ENCODE peak calls at places on chromosomes 12 and 14, in six cellular contexts. One of them, this sample, is unnamed.

GRCh38 chr14:100222219-100223093 is 16.5 kb upstream of the YY1 start:
- DNase-seq in CD8-positive, alpha-beta memory T cell: no peak
- DNase-seq in foreskin fibroblast: no peak
- DNase-seq in H7: no peak
- DNase-seq in naive thymus-derived CD4-positive, alpha-beta T cell: no peak
- DNase-seq in OCI-LY7: no peak
- DNase-seq in this sample: no peak

GRCh38 chr12:66149702-66150398 is 19.3 kb upstream of the LLPH start:
- DNase-seq in CD8-positive, alpha-beta memory T cell: no peak
- DNase-seq in foreskin fibroblast: no peak
- DNase-seq in H7: no peak
- DNase-seq in naive thymus-derived CD4-positive, alpha-beta T cell: no peak
- DNase-seq in OCI-LY7: no peak
- DNase-seq in this sample: no peak

GRCh38 chr12:62516932-62517331 is 50.3 kb downstream of the MON2 start:
- DNase-seq in CD8-positive, alpha-beta memory T cell: no peak
- DNase-seq in foreskin fibroblast: no peak
- DNase-seq in H7: no peak
- DNase-seq in naive thymus-derived CD4-positive, alpha-beta T cell: no peak
- DNase-seq in OCI-LY7: no peak
- DNase-seq in this sample: no peak

GRCh38 chr14:43539210-43539609 is 967.9 kb downstream of the FSCB start:
- DNase-seq in CD8-positive, alpha-beta memory T cell: no peak
- DNase-seq in foreskin fibroblast: peak
- DNase-seq in H7: peak
- DNase-seq in naive thymus-derived CD4-positive, alpha-beta T cell: no peak
- DNase-seq in OCI-LY7: no peak
- DNase-seq in this sample: no peak

GRCh38 chr12:119208626-119209061 is 29.9 kb downstream of the HSPB8 start:
- DNase-seq in CD8-positive, alpha-beta memory T cell: no peak
- DNase-seq in foreskin fibroblast: no peak
- DNase-seq in H7: no peak
- DNase-seq in naive thymus-derived CD4-positive, alpha-beta T cell: no peak
- DNase-seq in OCI-LY7: no peak
- DNase-seq in this sample: no peak

GRCh38 chr12:122850695-122851350 is 15.6 kb downstream of the HIP1R start:
- DNase-seq in CD8-positive, alpha-beta memory T cell: no peak
- DNase-seq in foreskin fibroblast: peak
- DNase-seq in H7: peak
- DNase-seq in naive thymus-derived CD4-positive, alpha-beta T cell: no peak
- DNase-seq in OCI-LY7: no peak
- DNase-seq in this sample: no peak

GRCh38 chr12:130686511-130686981 is 29.6 kb downstream of the RIMBP2 start:
- DNase-seq in CD8-positive, alpha-beta memory T cell: no peak
- DNase-seq in foreskin fibroblast: no peak
- DNase-seq in H7: peak
- DNase-seq in naive thymus-derived CD4-positive, alpha-beta T cell: no peak
- DNase-seq in OCI-LY7: no peak
- DNase-seq in this sample: no peak

GRCh38 chr12:132147423-132148367 is 3.4 kb downstream of the NOC4L start:
- DNase-seq in CD8-positive, alpha-beta memory T cell: no peak
- DNase-seq in foreskin fibroblast: no peak
- DNase-seq in H7: no peak
- DNase-seq in naive thymus-derived CD4-positive, alpha-beta T cell: no peak
- DNase-seq in OCI-LY7: no peak
- DNase-seq in this sample: no peak

GRCh38 chr12:34600592-34601462 is 578.5 kb downstream of the ALG10 start:
- DNase-seq in CD8-positive, alpha-beta memory T cell: no peak
- DNase-seq in foreskin fibroblast: no peak
- DNase-seq in H7: peak
- DNase-seq in naive thymus-derived CD4-positive, alpha-beta T cell: no peak
- DNase-seq in OCI-LY7: no peak
- DNase-seq in this sample: no peak

GRCh38 chr12:52029686-52030085 is 21.6 kb upstream of the NR4A1 start:
- DNase-seq in CD8-positive, alpha-beta memory T cell: no peak
- DNase-seq in foreskin fibroblast: peak
- DNase-seq in H7: peak
- DNase-seq in naive thymus-derived CD4-positive, alpha-beta T cell: no peak
- DNase-seq in OCI-LY7: no peak
- DNase-seq in this sample: no peak

GRCh38 chr14:52338282-52338681 is 24.2 kb downstream of the PTGER2 start:
- DNase-seq in CD8-positive, alpha-beta memory T cell: no peak
- DNase-seq in foreskin fibroblast: peak
- DNase-seq in H7: no peak
- DNase-seq in naive thymus-derived CD4-positive, alpha-beta T cell: no peak
- DNase-seq in OCI-LY7: no peak
- DNase-seq in this sample: no peak

GRCh38 chr14:32611752-32612151 is 282.7 kb downstream of the AKAP6 start:
- DNase-seq in CD8-positive, alpha-beta memory T cell: no peak
- DNase-seq in foreskin fibroblast: peak
- DNase-seq in H7: no peak
- DNase-seq in naive thymus-derived CD4-positive, alpha-beta T cell: no peak
- DNase-seq in OCI-LY7: no peak
- DNase-seq in this sample: no peak

GRCh38 chr12:98595152-98595988 is 1.9 kb downstream of the SLC25A3 start:
- DNase-seq in CD8-positive, alpha-beta memory T cell: peak
- DNase-seq in foreskin fibroblast: peak
- DNase-seq in H7: no peak
- DNase-seq in naive thymus-derived CD4-positive, alpha-beta T cell: peak
- DNase-seq in OCI-LY7: no peak
- DNase-seq in this sample: peak

GRCh38 chr12:39393890-39394289 is 49.0 kb downstream of the KIF21A start:
- DNase-seq in CD8-positive, alpha-beta memory T cell: no peak
- DNase-seq in foreskin fibroblast: no peak
- DNase-seq in H7: peak
- DNase-seq in naive thymus-derived CD4-positive, alpha-beta T cell: no peak
- DNase-seq in OCI-LY7: no peak
- DNase-seq in this sample: no peak

GRCh38 chr12:10339441-10339840 is 31.8 kb downstream of the KLRD1 start:
- DNase-seq in CD8-positive, alpha-beta memory T cell: no peak
- DNase-seq in foreskin fibroblast: peak
- DNase-seq in H7: no peak
- DNase-seq in naive thymus-derived CD4-positive, alpha-beta T cell: no peak
- DNase-seq in OCI-LY7: no peak
- DNase-seq in this sample: no peak

GRCh38 chr12:63889236-63889635 is 44.7 kb downstream of the SRGAP1 start:
- DNase-seq in CD8-positive, alpha-beta memory T cell: no peak
- DNase-seq in foreskin fibroblast: peak
- DNase-seq in H7: no peak
- DNase-seq in naive thymus-derived CD4-positive, alpha-beta T cell: no peak
- DNase-seq in OCI-LY7: no peak
- DNase-seq in this sample: no peak

GRCh38 chr12:54191126-54191525 is 2.3 kb upstream of the SMUG1 start:
- DNase-seq in CD8-positive, alpha-beta memory T cell: peak
- DNase-seq in foreskin fibroblast: no peak
- DNase-seq in H7: no peak
- DNase-seq in naive thymus-derived CD4-positive, alpha-beta T cell: no peak
- DNase-seq in OCI-LY7: no peak
- DNase-seq in this sample: no peak

GRCh38 chr12:124031058-124031457 is 58.0 kb downstream of the ZNF664 start:
- DNase-seq in CD8-positive, alpha-beta memory T cell: no peak
- DNase-seq in foreskin fibroblast: no peak
- DNase-seq in H7: no peak
- DNase-seq in naive thymus-derived CD4-positive, alpha-beta T cell: no peak
- DNase-seq in OCI-LY7: no peak
- DNase-seq in this sample: no peak
- H3K4me3 ChIP-seq in CD8-positive, alpha-beta memory T cell: no peak
- H3K4me3 ChIP-seq in foreskin fibroblast: no peak
- H3K4me3 ChIP-seq in H7: no peak
- H3K4me3 ChIP-seq in naive thymus-derived CD4-positive, alpha-beta T cell: no peak
- H3K4me3 ChIP-seq in OCI-LY7: no peak
- H3K4me3 ChIP-seq in this sample: no peak

DNA sequence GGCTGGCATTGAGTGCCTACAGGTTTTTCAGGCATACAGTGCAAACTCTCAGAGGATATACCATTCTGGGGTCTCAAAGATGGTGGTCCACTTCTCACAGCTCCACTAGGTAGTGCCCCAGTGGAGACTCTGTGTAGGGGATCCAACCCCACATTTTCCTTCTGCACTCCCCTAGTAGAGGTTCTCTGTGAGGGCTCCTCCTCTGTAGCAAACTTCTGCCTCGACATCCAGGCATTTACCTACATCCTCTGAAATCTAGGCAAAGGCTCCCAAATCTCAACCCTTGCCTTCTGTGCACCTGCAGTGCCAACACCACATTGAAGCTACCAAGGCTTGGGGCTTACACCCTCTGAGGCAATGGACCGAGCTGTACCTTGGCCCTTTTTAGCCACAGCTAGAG is 179.2 kb downstream of the CCDC91 start:
- DNase-seq in CD8-positive, alpha-beta memory T cell: no peak
- DNase-seq in foreskin fibroblast: no peak
- DNase-seq in H7: no peak
- DNase-seq in naive thymus-derived CD4-positive, alpha-beta T cell: no peak
- DNase-seq in OCI-LY7: peak
- DNase-seq in this sample: no peak
- H3K4me3 ChIP-seq in CD8-positive, alpha-beta memory T cell: no peak
- H3K4me3 ChIP-seq in foreskin fibroblast: no peak
- H3K4me3 ChIP-seq in H7: no peak
- H3K4me3 ChIP-seq in naive thymus-derived CD4-positive, alpha-beta T cell: no peak
- H3K4me3 ChIP-seq in OCI-LY7: no peak
- H3K4me3 ChIP-seq in this sample: no peak

GRCh38 chr14:105914738-105915385 is 388.5 kb downstream of the TMEM121 start:
- DNase-seq in CD8-positive, alpha-beta memory T cell: no peak
- DNase-seq in foreskin fibroblast: no peak
- DNase-seq in H7: no peak
- DNase-seq in naive thymus-derived CD4-positive, alpha-beta T cell: no peak
- DNase-seq in OCI-LY7: no peak
- DNase-seq in this sample: no peak

GRCh38 chr14:105913861-105914260 is 387.5 kb downstream of the TMEM121 start:
- DNase-seq in CD8-positive, alpha-beta memory T cell: no peak
- DNase-seq in foreskin fibroblast: no peak
- DNase-seq in H7: no peak
- DNase-seq in naive thymus-derived CD4-positive, alpha-beta T cell: no peak
- DNase-seq in OCI-LY7: no peak
- DNase-seq in this sample: no peak

GRCh38 chr14:105917933-105918436 is 391.6 kb downstream of the TMEM121 start:
- DNase-seq in CD8-positive, alpha-beta memory T cell: no peak
- DNase-seq in foreskin fibroblast: no peak
- DNase-seq in H7: no peak
- DNase-seq in naive thymus-derived CD4-positive, alpha-beta T cell: no peak
- DNase-seq in OCI-LY7: no peak
- DNase-seq in this sample: no peak

GRCh38 chr14:105919458-105920150 is 393.2 kb downstream of the TMEM121 start:
- DNase-seq in CD8-positive, alpha-beta memory T cell: no peak
- DNase-seq in foreskin fibroblast: no peak
- DNase-seq in H7: no peak
- DNase-seq in naive thymus-derived CD4-positive, alpha-beta T cell: no peak
- DNase-seq in OCI-LY7: no peak
- DNase-seq in this sample: no peak

GRCh38 chr14:105918496-105919262 is 392.3 kb downstream of the TMEM121 start:
- DNase-seq in CD8-positive, alpha-beta memory T cell: no peak
- DNase-seq in foreskin fibroblast: no peak
- DNase-seq in H7: no peak
- DNase-seq in naive thymus-derived CD4-positive, alpha-beta T cell: no peak
- DNase-seq in OCI-LY7: no peak
- DNase-seq in this sample: no peak
- H3K4me3 ChIP-seq in CD8-positive, alpha-beta memory T cell: no peak
- H3K4me3 ChIP-seq in foreskin fibroblast: no peak
- H3K4me3 ChIP-seq in H7: no peak
- H3K4me3 ChIP-seq in naive thymus-derived CD4-positive, alpha-beta T cell: no peak
- H3K4me3 ChIP-seq in OCI-LY7: no peak
- H3K4me3 ChIP-seq in this sample: no peak

DNA sequence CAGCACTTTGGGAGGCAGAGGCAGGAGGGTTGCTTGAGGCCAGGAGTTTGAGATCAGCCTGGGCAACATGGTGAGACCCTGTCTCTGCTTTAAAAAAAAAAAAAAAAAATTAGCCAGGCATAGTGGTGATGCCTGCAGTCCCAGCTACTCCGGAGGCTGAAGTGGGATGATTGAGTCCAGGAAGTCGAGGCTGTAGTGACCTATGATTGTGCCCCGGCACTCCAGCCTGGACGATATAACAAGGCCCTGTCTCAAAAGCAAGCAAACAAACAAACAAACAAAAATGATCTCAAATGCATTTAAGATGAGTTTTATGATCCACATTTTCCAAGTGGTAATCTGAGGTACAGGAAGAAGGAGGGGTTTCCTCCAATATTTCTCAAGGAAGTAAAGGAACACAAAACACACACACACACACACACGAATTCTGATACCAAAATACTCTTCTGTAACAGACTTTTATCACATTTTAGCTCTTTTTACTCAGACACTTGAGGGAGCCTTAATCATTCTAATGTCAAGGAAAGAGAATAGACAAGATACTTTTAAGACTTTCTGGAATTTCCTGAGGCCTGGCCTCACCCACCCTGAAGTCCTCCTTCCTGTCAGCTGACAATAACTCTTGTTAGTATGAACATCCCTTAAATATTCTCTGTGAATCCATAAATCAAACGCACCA is 44.4 kb upstream of the CERS5 start:
- DNase-seq in CD8-positive, alpha-beta memory T cell: no peak
- DNase-seq in foreskin fibroblast: peak
- DNase-seq in H7: no peak
- DNase-seq in naive thymus-derived CD4-positive, alpha-beta T cell: no peak
- DNase-seq in OCI-LY7: peak
- DNase-seq in this sample: no peak
- H3K4me3 ChIP-seq in CD8-positive, alpha-beta memory T cell: no peak
- H3K4me3 ChIP-seq in foreskin fibroblast: no peak
- H3K4me3 ChIP-seq in H7: no peak
- H3K4me3 ChIP-seq in naive thymus-derived CD4-positive, alpha-beta T cell: peak
- H3K4me3 ChIP-seq in OCI-LY7: no peak
- H3K4me3 ChIP-seq in this sample: no peak